ENCODE peak calls at places on chromosomes 6 and 20, in seven cellular contexts. One of them, this sample, is unnamed.
A peak's percentile ranks its signal among the peaks of the same experiment; 100 is the strongest.

GRCh38 chr6:130223508-130223907 is 757 bp upstream of the SAMD3 start:
- DNase-seq in cardiac muscle cell: no peak
- DNase-seq in lower lobe of right lung: no peak
- DNase-seq in SJSA1: no peak
- DNase-seq in AG04450: no peak
- DNase-seq in CD4-positive, alpha-beta memory T cell: peak; percentile 60
- DNase-seq in dorsolateral prefrontal cortex: no peak
- DNase-seq in this sample: no peak

GRCh38 chr6:115000736-115001135 is 657.9 kb upstream of the HS3ST5 start:
- DNase-seq in cardiac muscle cell: no peak
- DNase-seq in lower lobe of right lung: no peak
- DNase-seq in SJSA1: no peak
- DNase-seq in AG04450: no peak
- DNase-seq in CD4-positive, alpha-beta memory T cell: no peak
- DNase-seq in dorsolateral prefrontal cortex: no peak
- DNase-seq in this sample: no peak

GRCh38 chr6:79833806-79834205 is 113.5 kb downstream of the ELOVL4 start:
- DNase-seq in cardiac muscle cell: no peak
- DNase-seq in lower lobe of right lung: no peak
- DNase-seq in SJSA1: no peak
- DNase-seq in AG04450: no peak
- DNase-seq in CD4-positive, alpha-beta memory T cell: no peak
- DNase-seq in dorsolateral prefrontal cortex: no peak
- DNase-seq in this sample: no peak

GRCh38 chr6:34272022-34272926 is 23.5 kb upstream of the SMIM29 start:
- DNase-seq in cardiac muscle cell: no peak
- DNase-seq in lower lobe of right lung: peak; percentile 63
- DNase-seq in SJSA1: no peak
- DNase-seq in AG04450: no peak
- DNase-seq in CD4-positive, alpha-beta memory T cell: no peak
- DNase-seq in dorsolateral prefrontal cortex: no peak
- DNase-seq in this sample: no peak

GRCh38 chr20:54351371-54352136 is 123.8 kb upstream of the DOK5 start:
- DNase-seq in cardiac muscle cell: no peak
- DNase-seq in lower lobe of right lung: no peak
- DNase-seq in SJSA1: peak; percentile 76
- DNase-seq in AG04450: no peak
- DNase-seq in CD4-positive, alpha-beta memory T cell: no peak
- DNase-seq in dorsolateral prefrontal cortex: no peak
- DNase-seq in this sample: no peak

GRCh38 chr6:150134280-150134920 is 8.4 kb upstream of the PPP1R14C start:
- DNase-seq in cardiac muscle cell: no peak
- DNase-seq in lower lobe of right lung: no peak
- DNase-seq in SJSA1: no peak
- DNase-seq in AG04450: no peak
- DNase-seq in CD4-positive, alpha-beta memory T cell: no peak
- DNase-seq in dorsolateral prefrontal cortex: no peak
- DNase-seq in this sample: no peak

GRCh38 chr6:163711615-163712568 is 297.4 kb downstream of the QKI start:
- DNase-seq in cardiac muscle cell: no peak
- DNase-seq in lower lobe of right lung: peak; percentile 86
- DNase-seq in SJSA1: no peak
- DNase-seq in AG04450: no peak
- DNase-seq in CD4-positive, alpha-beta memory T cell: no peak
- DNase-seq in dorsolateral prefrontal cortex: peak; percentile 72
- DNase-seq in this sample: no peak

GRCh38 chr6:129359811-129360787 is 349.9 kb downstream of the ARHGAP18 start:
- DNase-seq in cardiac muscle cell: no peak
- DNase-seq in lower lobe of right lung: no peak
- DNase-seq in SJSA1: no peak
- DNase-seq in AG04450: no peak
- DNase-seq in CD4-positive, alpha-beta memory T cell: no peak
- DNase-seq in dorsolateral prefrontal cortex: no peak
- DNase-seq in this sample: no peak

GRCh38 chr6:38068854-38069253 is 249.3 kb downstream of the ZFAND3 start:
- DNase-seq in cardiac muscle cell: no peak
- DNase-seq in lower lobe of right lung: no peak
- DNase-seq in SJSA1: no peak
- DNase-seq in AG04450: no peak
- DNase-seq in CD4-positive, alpha-beta memory T cell: no peak
- DNase-seq in dorsolateral prefrontal cortex: no peak
- DNase-seq in this sample: no peak

GRCh38 chr6:40556023-40556422 is 31.1 kb downstream of the LRFN2 start:
- DNase-seq in cardiac muscle cell: peak; percentile 12
- DNase-seq in lower lobe of right lung: no peak
- DNase-seq in SJSA1: no peak
- DNase-seq in AG04450: no peak
- DNase-seq in CD4-positive, alpha-beta memory T cell: no peak
- DNase-seq in dorsolateral prefrontal cortex: no peak
- DNase-seq in this sample: no peak

GRCh38 chr20:20362774-20363435 is 5.0 kb upstream of the INSM1 start:
- DNase-seq in cardiac muscle cell: peak; percentile 30
- DNase-seq in lower lobe of right lung: no peak
- DNase-seq in SJSA1: no peak
- DNase-seq in AG04450: no peak
- DNase-seq in CD4-positive, alpha-beta memory T cell: no peak
- DNase-seq in dorsolateral prefrontal cortex: no peak
- DNase-seq in this sample: no peak

GRCh38 chr6:132234356-132234755 is 166.9 kb downstream of the MOXD1 start:
- DNase-seq in cardiac muscle cell: no peak
- DNase-seq in lower lobe of right lung: no peak
- DNase-seq in SJSA1: no peak
- DNase-seq in AG04450: no peak
- DNase-seq in CD4-positive, alpha-beta memory T cell: no peak
- DNase-seq in dorsolateral prefrontal cortex: no peak
- DNase-seq in this sample: no peak

GRCh38 chr6:161498359-161498758 is 224.5 kb upstream of the AGPAT4 start:
- DNase-seq in cardiac muscle cell: peak; percentile 46
- DNase-seq in lower lobe of right lung: no peak
- DNase-seq in SJSA1: peak; percentile 57
- DNase-seq in AG04450: no peak
- DNase-seq in CD4-positive, alpha-beta memory T cell: no peak
- DNase-seq in dorsolateral prefrontal cortex: no peak
- DNase-seq in this sample: peak; percentile 73

GRCh38 chr6:138493413-138493812 is 5.9 kb downstream of the NHSL1 start:
- DNase-seq in cardiac muscle cell: peak; percentile 17
- DNase-seq in lower lobe of right lung: no peak
- DNase-seq in SJSA1: no peak
- DNase-seq in AG04450: no peak
- DNase-seq in CD4-positive, alpha-beta memory T cell: no peak
- DNase-seq in dorsolateral prefrontal cortex: no peak
- DNase-seq in this sample: no peak

GRCh38 chr6:89993411-89993810 is 99.1 kb downstream of the GJA10 start:
- DNase-seq in cardiac muscle cell: no peak
- DNase-seq in lower lobe of right lung: no peak
- DNase-seq in SJSA1: no peak
- DNase-seq in AG04450: no peak
- DNase-seq in CD4-positive, alpha-beta memory T cell: no peak
- DNase-seq in dorsolateral prefrontal cortex: no peak
- DNase-seq in this sample: no peak

GRCh38 chr20:48986899-48987298 is 59.2 kb upstream of the CSE1L start:
- DNase-seq in cardiac muscle cell: no peak
- DNase-seq in lower lobe of right lung: no peak
- DNase-seq in SJSA1: no peak
- DNase-seq in AG04450: no peak
- DNase-seq in CD4-positive, alpha-beta memory T cell: no peak
- DNase-seq in dorsolateral prefrontal cortex: no peak
- DNase-seq in this sample: no peak

GRCh38 chr6:108174371-108175175 is 8.8 kb downstream of the NR2E1 start:
- DNase-seq in cardiac muscle cell: peak; percentile 84
- DNase-seq in lower lobe of right lung: no peak
- DNase-seq in SJSA1: no peak
- DNase-seq in AG04450: no peak
- DNase-seq in CD4-positive, alpha-beta memory T cell: no peak
- DNase-seq in dorsolateral prefrontal cortex: no peak
- DNase-seq in this sample: no peak

GRCh38 chr6:140980265-140980887 is 1152.3 kb upstream of the GJE1 start:
- DNase-seq in cardiac muscle cell: no peak
- DNase-seq in lower lobe of right lung: no peak
- DNase-seq in SJSA1: no peak
- DNase-seq in AG04450: no peak
- DNase-seq in CD4-positive, alpha-beta memory T cell: no peak
- DNase-seq in dorsolateral prefrontal cortex: no peak
- DNase-seq in this sample: no peak

GRCh38 chr20:17394411-17394810 is 136.8 kb downstream of the BFSP1 start:
- DNase-seq in cardiac muscle cell: no peak
- DNase-seq in lower lobe of right lung: no peak
- DNase-seq in SJSA1: no peak
- DNase-seq in AG04450: no peak
- DNase-seq in CD4-positive, alpha-beta memory T cell: no peak
- DNase-seq in dorsolateral prefrontal cortex: no peak
- DNase-seq in this sample: no peak

GRCh38 chr20:33250666-33251065 is 14.9 kb downstream of the BPIFA1 start:
- DNase-seq in cardiac muscle cell: no peak
- DNase-seq in lower lobe of right lung: no peak
- DNase-seq in SJSA1: no peak
- DNase-seq in AG04450: no peak
- DNase-seq in CD4-positive, alpha-beta memory T cell: no peak
- DNase-seq in dorsolateral prefrontal cortex: no peak
- DNase-seq in this sample: no peak

GRCh38 chr20:51345601-51346101 is 196.9 kb downstream of the NFATC2 start:
- DNase-seq in cardiac muscle cell: no peak
- DNase-seq in lower lobe of right lung: no peak
- DNase-seq in SJSA1: no peak
- DNase-seq in AG04450: no peak
- DNase-seq in CD4-positive, alpha-beta memory T cell: no peak
- DNase-seq in dorsolateral prefrontal cortex: no peak
- DNase-seq in this sample: no peak

GRCh38 chr6:91276315-91276714 is 689.4 kb upstream of the MAP3K7 start:
- DNase-seq in cardiac muscle cell: peak; percentile 24
- DNase-seq in lower lobe of right lung: no peak
- DNase-seq in SJSA1: no peak
- DNase-seq in AG04450: no peak
- DNase-seq in CD4-positive, alpha-beta memory T cell: no peak
- DNase-seq in dorsolateral prefrontal cortex: no peak
- DNase-seq in this sample: no peak

GRCh38 chr6:151765444-151765886 is 42.0 kb upstream of the ESR1 start:
- DNase-seq in cardiac muscle cell: peak; percentile 67
- DNase-seq in lower lobe of right lung: no peak
- DNase-seq in SJSA1: peak; percentile 71
- DNase-seq in AG04450: peak; percentile 37
- DNase-seq in CD4-positive, alpha-beta memory T cell: peak; percentile 38
- DNase-seq in dorsolateral prefrontal cortex: no peak
- DNase-seq in this sample: peak; percentile 29

GRCh38 chr6:85749236-85749635 is 106.5 kb upstream of the SYNCRIP start:
- DNase-seq in cardiac muscle cell: no peak
- DNase-seq in lower lobe of right lung: no peak
- DNase-seq in SJSA1: no peak
- DNase-seq in AG04450: no peak
- DNase-seq in CD4-positive, alpha-beta memory T cell: no peak
- DNase-seq in dorsolateral prefrontal cortex: no peak
- DNase-seq in this sample: no peak
- H3K27ac ChIP-seq in cardiac muscle cell: no peak overlapping the region
- H3K27ac ChIP-seq in lower lobe of right lung: no peak overlapping the region
- H3K27ac ChIP-seq in SJSA1: no peak overlapping the region
- H3K27ac ChIP-seq in AG04450: no peak overlapping the region
- H3K27ac ChIP-seq in CD4-positive, alpha-beta memory T cell: no peak overlapping the region
- H3K27ac ChIP-seq in dorsolateral prefrontal cortex: no peak overlapping the region
- H3K27ac ChIP-seq in this sample: no peak overlapping the region

GRCh38 chr6:28347119-28347518 is 2.6 kb upstream of the ZKSCAN3 start:
- DNase-seq in cardiac muscle cell: no peak
- DNase-seq in lower lobe of right lung: no peak
- DNase-seq in SJSA1: no peak
- DNase-seq in AG04450: no peak
- DNase-seq in CD4-positive, alpha-beta memory T cell: no peak
- DNase-seq in dorsolateral prefrontal cortex: no peak
- DNase-seq in this sample: no peak

GRCh38 chr6:28351493-28351925 is 1.8 kb downstream of the ZKSCAN3 start:
- DNase-seq in cardiac muscle cell: no peak
- DNase-seq in lower lobe of right lung: no peak
- DNase-seq in SJSA1: no peak
- DNase-seq in AG04450: no peak
- DNase-seq in CD4-positive, alpha-beta memory T cell: no peak
- DNase-seq in dorsolateral prefrontal cortex: no peak
- DNase-seq in this sample: no peak

GRCh38 chr6:28351087-28351486 is 1.3 kb downstream of the ZKSCAN3 start:
- DNase-seq in cardiac muscle cell: no peak
- DNase-seq in lower lobe of right lung: no peak
- DNase-seq in SJSA1: no peak
- DNase-seq in AG04450: no peak
- DNase-seq in CD4-positive, alpha-beta memory T cell: no peak
- DNase-seq in dorsolateral prefrontal cortex: no peak
- DNase-seq in this sample: no peak

GRCh38 chr6:28349892-28350737 is at the start of gene ZKSCAN3:
- DNase-seq in cardiac muscle cell: peak; percentile 91
- DNase-seq in lower lobe of right lung: peak; percentile 93
- DNase-seq in SJSA1: peak; percentile 73
- DNase-seq in AG04450: peak; percentile 37
- DNase-seq in CD4-positive, alpha-beta memory T cell: peak; percentile 76
- DNase-seq in dorsolateral prefrontal cortex: peak; percentile 88
- DNase-seq in this sample: no peak

GRCh38 chr6:28349344-28349891 is 329 bp upstream of the ZKSCAN3 start:
- DNase-seq in cardiac muscle cell: no peak
- DNase-seq in lower lobe of right lung: no peak
- DNase-seq in SJSA1: no peak
- DNase-seq in AG04450: no peak
- DNase-seq in CD4-positive, alpha-beta memory T cell: no peak
- DNase-seq in dorsolateral prefrontal cortex: no peak
- DNase-seq in this sample: no peak
- H3K27ac ChIP-seq in cardiac muscle cell: peak overlapping the region; percentile 85
- H3K27ac ChIP-seq in lower lobe of right lung: peak overlapping the region; percentile 75
- H3K27ac ChIP-seq in SJSA1: peak overlapping the region; percentile 7
- H3K27ac ChIP-seq in AG04450: no peak overlapping the region
- H3K27ac ChIP-seq in CD4-positive, alpha-beta memory T cell: peak overlapping the region; percentile 57
- H3K27ac ChIP-seq in dorsolateral prefrontal cortex: peak overlapping the region; percentile 70
- H3K27ac ChIP-seq in this sample: no peak overlapping the region

DNA sequence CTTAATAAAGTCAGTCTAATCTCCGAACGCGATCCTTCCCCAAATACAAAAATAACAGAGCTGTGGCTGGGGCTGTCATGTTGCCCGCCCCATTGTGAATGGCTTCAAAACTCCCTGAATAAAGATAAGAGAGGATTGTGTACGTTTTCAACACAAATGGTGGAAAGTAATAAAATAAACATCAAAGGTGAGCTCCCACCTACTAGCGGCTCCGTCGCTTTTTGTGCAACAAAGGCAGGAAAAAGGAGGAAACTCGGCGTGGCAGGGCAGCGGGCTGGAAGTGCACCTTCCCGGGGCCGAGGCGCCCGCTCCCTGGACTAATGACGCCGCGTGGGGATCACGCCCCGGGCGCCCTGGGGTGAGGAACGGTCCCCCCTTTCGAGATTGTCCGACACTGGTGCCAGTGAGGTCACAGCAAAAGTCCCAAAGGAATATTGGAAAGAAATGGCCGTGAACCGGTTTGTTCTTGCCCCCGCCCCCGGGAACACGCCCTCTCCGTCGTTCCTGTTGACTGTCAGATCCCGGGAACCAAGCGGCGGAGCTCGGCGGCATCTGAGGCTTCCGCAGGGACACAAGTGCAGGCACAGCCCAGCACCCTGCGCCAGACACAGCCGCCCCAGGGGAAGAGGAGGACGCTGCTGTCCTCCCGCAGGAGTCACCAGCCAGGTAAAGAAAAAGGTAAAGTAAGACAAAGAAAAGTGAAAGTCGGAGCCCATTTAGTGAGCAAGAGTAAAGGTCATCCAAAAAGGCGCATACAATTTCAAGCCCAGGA is 1.1 kb upstream of the FOXQ1 start:
- DNase-seq in cardiac muscle cell: peak; percentile 48
- DNase-seq in lower lobe of right lung: peak; percentile 80
- DNase-seq in SJSA1: no peak
- DNase-seq in AG04450: no peak
- DNase-seq in CD4-positive, alpha-beta memory T cell: no peak
- DNase-seq in dorsolateral prefrontal cortex: no peak
- DNase-seq in this sample: no peak
- H3K27ac ChIP-seq in cardiac muscle cell: no peak overlapping the region
- H3K27ac ChIP-seq in lower lobe of right lung: peak overlapping the region; percentile 80
- H3K27ac ChIP-seq in SJSA1: no peak overlapping the region
- H3K27ac ChIP-seq in AG04450: no peak overlapping the region
- H3K27ac ChIP-seq in CD4-positive, alpha-beta memory T cell: no peak overlapping the region
- H3K27ac ChIP-seq in dorsolateral prefrontal cortex: peak overlapping the region; percentile 74
- H3K27ac ChIP-seq in this sample: no peak overlapping the region

GRCh38 chr6:4084444-4085328 is 5.7 kb upstream of the FAM217A start:
- DNase-seq in cardiac muscle cell: no peak
- DNase-seq in lower lobe of right lung: no peak
- DNase-seq in SJSA1: no peak
- DNase-seq in AG04450: no peak
- DNase-seq in CD4-positive, alpha-beta memory T cell: no peak
- DNase-seq in dorsolateral prefrontal cortex: no peak
- DNase-seq in this sample: no peak
- H3K27ac ChIP-seq in cardiac muscle cell: no peak overlapping the region
- H3K27ac ChIP-seq in lower lobe of right lung: no peak overlapping the region
- H3K27ac ChIP-seq in SJSA1: no peak overlapping the region
- H3K27ac ChIP-seq in AG04450: no peak overlapping the region
- H3K27ac ChIP-seq in CD4-positive, alpha-beta memory T cell: no peak overlapping the region
- H3K27ac ChIP-seq in dorsolateral prefrontal cortex: no peak overlapping the region
- H3K27ac ChIP-seq in this sample: no peak overlapping the region

This sample was measured in iPS DF 6.9.